ENCODE peak calls at places on chromosomes 1 and 21, in seven cellular contexts. J is upper lobe of left lung; O is colonic mucosa; Y is endothelial cell of umbilical vein; V is psoas muscle; I is naive thymus-derived CD4-positive, alpha-beta T cell; X is heart right ventricle. C is an unnamed sample. For H3K4me1 and H3K36me3, the result is how much of the 10 kb centered on the place peaks cover.

GRCh38 chr1:221963742-221964141 is 221.9 kb upstream of the DUSP10 start:
- DNase-seq in I (no peak), Y (no peak), J (no peak), V (no peak), X (no peak), O (no peak), C (no peak)

GRCh38 chr1:181479137-181479745 is 4.1 kb upstream of the CACNA1E start:
- DNase-seq in J (peak), X (peak), I (peak), Y (peak), O (no peak), V (peak), C (peak)

GRCh38 chr21:17783003-17783402 is 36.2 kb downstream of the C21orf91 start:
- DNase-seq in V (no peak), O (no peak), I (no peak), X (no peak), J (no peak), Y (no peak), C (no peak)

GRCh38 chr1:7847599-7847998 is 5.3 kb downstream of the UTS2 start:
- DNase-seq in V (no peak), O (no peak), J (no peak), X (no peak), I (no peak), Y (no peak), C (no peak)

GRCh38 chr1:24074196-24074595 is 37.7 kb downstream of the MYOM3 start:
- DNase-seq in X (no peak), V (peak), Y (no peak), J (no peak), O (no peak), I (no peak), C (no peak)

GRCh38 chr1:214566158-214567104 is 15.0 kb upstream of the PTPN14 start:
- DNase-seq in X (no peak), Y (peak), V (no peak), I (no peak), O (no peak), J (no peak), C (no peak)

GRCh38 chr1:100902365-100902764 is 6.5 kb downstream of the SLC30A7 start:
- DNase-seq in X (no peak), J (no peak), V (no peak), Y (no peak), I (no peak), O (no peak), C (no peak)

GRCh38 chr21:32803651-32804050 is 32.1 kb upstream of the PAXBP1 start:
- DNase-seq in Y (peak), V (no peak), X (no peak), J (no peak), I (no peak), O (no peak), C (no peak)

DNA sequence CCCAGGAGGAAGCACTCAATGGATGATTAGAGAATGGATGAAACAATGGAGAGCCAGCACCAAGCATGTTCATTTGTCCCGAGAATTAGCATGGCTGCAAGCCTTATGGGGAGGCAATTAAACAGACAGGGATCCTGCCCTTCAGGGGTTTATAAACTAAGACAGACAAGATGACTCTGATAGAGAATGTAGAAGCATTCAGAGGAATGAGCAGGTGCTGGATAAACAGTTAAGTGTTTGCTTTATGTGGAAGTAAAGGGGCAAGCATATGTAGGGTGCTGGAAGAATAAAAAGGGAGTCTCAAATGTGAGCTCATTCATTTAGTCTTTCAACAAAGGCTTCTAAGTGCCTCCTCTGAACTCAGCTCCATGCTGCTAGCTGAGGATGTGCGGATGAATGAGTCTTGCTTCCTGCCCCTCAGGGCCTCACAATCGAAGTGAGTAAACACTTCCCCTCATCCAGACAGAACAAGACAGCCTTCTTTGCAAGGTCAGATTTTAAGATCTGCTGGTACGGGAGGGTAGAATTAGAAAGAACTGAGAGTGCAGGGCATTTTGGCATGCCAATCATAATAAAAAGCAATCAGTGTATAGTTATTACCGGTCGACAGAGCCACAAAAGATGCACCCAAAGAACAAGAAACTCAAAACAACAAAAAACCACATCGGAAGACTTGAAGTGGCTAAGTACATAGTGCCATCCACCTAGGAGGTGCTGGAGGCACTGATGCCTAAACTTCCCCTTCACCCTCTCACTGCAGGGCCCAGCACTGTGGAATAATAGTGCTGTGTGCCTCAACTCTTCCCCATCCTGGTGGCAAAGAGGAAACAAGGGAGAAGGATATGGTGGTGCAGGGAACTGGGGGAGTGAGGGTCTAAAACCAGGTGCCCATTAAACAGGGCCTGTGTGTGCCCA is 69.9 kb downstream of the TNR start:
- DNase-seq in X (no peak), O (no peak), I (no peak), V (no peak), Y (peak), J (no peak), C (no peak)
- H3K4me1 ChIP-seq in X (under half), O (under half), I (under half), V (under half), Y (under half), J (under half), C (under half)

DNA sequence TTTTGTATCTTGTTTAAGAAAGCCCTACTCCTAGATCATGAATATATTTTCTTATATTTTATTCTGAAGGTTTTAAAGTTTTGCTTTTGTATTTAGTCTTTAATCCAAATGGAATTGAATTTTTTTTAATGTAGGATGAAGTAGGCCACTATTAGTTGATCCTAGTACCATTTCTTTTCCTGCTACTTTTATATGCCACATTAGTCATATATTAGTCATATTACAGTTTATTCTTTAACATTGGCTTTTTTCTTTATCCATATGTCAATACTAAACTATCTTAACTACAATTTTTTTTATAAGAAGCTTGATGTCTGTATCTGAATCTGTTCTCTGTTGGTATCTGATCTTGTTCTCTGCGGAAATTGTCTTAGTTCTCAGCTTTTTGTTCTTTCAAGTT is 48.8 kb downstream of the MAN1A2 start:
- DNase-seq in O (no peak), J (no peak), Y (no peak), V (no peak), X (no peak), I (no peak), C (no peak)
- H3K36me3 ChIP-seq in O (under half), J (under half), Y (under half), V (under half), X (under half), I (under half), C (under half)

GRCh38 chr1:204416589-204417230 is 5.1 kb upstream of the PPP1R15B start:
- DNase-seq in J (no peak), X (no peak), I (no peak), O (no peak), Y (no peak), V (no peak), C (no peak)

GRCh38 chr1:204419064-204419403 is 7.4 kb upstream of the PPP1R15B start:
- DNase-seq in V (no peak), Y (peak), J (no peak), O (no peak), X (no peak), I (no peak), C (no peak)

GRCh38 chr1:204417231-204417997 is 5.8 kb upstream of the PPP1R15B start:
- DNase-seq in V (peak), I (no peak), O (peak), Y (peak), J (peak), X (peak), C (peak)

GRCh38 chr1:204418174-204419063 is 6.8 kb upstream of the PPP1R15B start:
- DNase-seq in X (no peak), V (no peak), J (no peak), O (peak), I (no peak), Y (no peak), C (no peak)

GRCh38 chr1:204415351-204415750 is 3.7 kb upstream of the PPP1R15B start:
- DNase-seq in I (no peak), V (no peak), O (peak), Y (no peak), X (no peak), J (no peak), C (no peak)
- H3K4me1 ChIP-seq in I (under half), V (under half), O (under half), Y (under half), X (under half), J (under half), C (under half)

DNA sequence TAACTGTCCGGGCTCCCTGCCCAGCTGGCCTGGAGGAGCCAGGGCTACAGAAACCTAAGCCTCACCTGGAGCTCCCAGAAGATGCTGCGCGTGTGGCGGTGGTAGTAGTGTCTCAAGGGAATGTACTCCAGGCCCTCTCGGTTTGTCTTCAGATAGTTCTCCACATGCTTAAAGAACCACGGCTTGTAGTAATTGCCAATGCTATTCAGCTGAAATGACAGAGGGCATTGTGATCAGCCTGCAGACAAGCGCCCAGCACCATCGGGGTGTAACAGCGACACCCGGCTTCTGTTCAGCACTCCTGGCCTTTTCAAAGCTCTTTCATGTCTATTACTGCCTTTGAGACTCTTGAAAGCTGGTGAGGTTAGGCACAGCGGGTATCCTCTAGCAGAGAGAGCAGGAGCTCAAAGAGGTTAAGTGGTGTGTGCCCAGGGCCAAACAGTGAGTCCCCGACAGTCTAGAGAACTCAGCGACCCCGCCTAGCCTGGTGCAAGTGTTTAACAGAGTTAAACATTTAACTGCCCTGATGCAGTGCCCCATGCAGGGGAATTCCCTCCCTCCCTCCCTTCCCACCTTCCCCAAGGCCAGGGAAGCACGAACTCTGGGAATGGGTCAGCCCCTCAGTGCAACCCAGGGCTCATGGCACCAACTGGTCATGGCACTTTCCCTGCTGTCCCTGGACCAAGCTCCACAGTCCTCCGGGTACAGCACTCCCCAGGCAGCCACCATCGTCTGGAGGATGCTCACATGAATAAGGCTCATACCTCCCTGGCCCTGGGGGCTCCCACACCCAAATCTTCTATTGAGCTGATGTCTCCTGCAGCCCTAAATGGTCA is 21.5 kb downstream of the DHCR24 start:
- DNase-seq in X (no peak), Y (no peak), J (peak), V (peak), I (no peak), O (no peak), C (no peak)
- H3K36me3 ChIP-seq in X (under half), Y (under half), J (under half), V (under half), I (under half), O (under half), C (under half)

DNA sequence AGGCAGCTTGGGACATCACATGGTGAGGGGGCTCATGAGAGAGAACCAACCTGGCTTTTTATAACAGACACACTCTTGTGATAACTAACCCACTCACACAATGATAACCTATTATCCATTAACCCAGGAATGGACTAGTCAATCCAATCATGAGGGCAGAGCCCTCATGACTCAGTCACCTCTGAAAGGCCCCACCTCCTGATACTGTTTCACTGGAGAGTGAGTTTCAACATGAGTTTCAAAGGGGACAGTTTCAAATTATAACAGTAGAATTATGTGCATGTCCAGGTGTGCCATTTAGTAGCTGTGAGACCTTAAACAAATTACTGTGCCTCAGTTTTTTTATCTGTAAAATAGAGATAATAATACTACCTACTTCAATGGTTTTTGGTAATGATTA is 47.6 kb upstream of the PPP2R5A start:
- DNase-seq in J (no peak), X (no peak), V (no peak), O (peak), Y (no peak), I (no peak), C (peak)
- H3K4me1 ChIP-seq in J (half or more), X (under half), V (half or more), O (under half), Y (under half), I (under half), C (under half)

DNA sequence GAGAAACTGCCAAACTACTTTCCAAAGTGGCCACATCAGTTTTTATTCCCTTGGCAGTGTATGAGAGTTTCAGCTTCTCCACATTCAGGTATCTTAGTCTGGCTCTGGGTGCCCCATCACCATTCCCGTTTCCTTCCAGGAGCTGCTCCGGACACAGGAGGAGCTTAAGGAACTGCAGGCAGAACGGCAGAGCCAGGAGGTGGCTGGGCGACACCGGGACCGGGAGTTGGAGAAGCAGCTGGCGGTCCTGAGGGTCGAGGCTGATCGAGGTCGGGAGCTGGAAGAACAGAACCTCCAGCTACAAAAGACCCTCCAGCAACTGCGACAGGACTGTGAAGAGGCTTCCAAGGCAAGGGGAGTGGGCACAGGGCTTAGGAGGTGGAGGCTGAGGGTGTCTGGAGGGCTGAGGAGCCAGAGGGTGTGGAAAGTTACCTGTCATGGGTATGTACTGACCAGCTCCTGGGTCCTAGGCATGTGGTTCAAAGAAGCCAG is 10.9 kb upstream of the TUFT1 start:
- DNase-seq in J (no peak), O (no peak), Y (no peak), I (no peak), V (no peak), X (no peak), C (no peak)
- H3K36me3 ChIP-seq in J (under half), O (under half), Y (under half), I (under half), V (under half), X (under half), C (under half)

GRCh38 chr21:43721225-43721605 is 2.3 kb downstream of the PDXK start:
- DNase-seq in X (no peak), Y (no peak), V (no peak), J (peak), I (no peak), O (no peak), C (no peak)
- H3K4me1 ChIP-seq in X (under half), Y (under half), V (under half), J (half or more), I (under half), O (under half), C (under half)